ENCODE peak calls at places on chromosomes 5 and 9, in seven cellular contexts. E is right lobe of liver, Y is PC-3, F is upper lobe of left lung, K is tibial artery, P is stomach, C is A673. A is an unnamed sample.
A peak's percentile ranks its signal among the peaks of the same experiment; 100 is the strongest.

GRCh38 chr5:178216779-178217178 is 12.4 kb downstream of the HNRNPAB start:
- DNase-seq in K (no peak), C (no peak), Y (no peak), E (no peak), F (no peak), P (no peak), A (no peak)

GRCh38 chr5:61431923-61432620 is 100.0 kb downstream of the ZSWIM6 start:
- DNase-seq in F (no peak), K (no peak), E (no peak), C (no peak), Y (no peak), P (no peak), A (no peak)

GRCh38 chr5:150904479-150905311 is at the start of gene ZNF300:
- DNase-seq in F (peak; percentile 86), E (peak; percentile 75), C (peak; percentile 94), Y (no peak), P (peak; percentile 79), K (peak; percentile 91), A (peak; percentile 82)

GRCh38 chr5:86861514-86861913 is 243.8 kb downstream of the COX7C start:
- DNase-seq in E (no peak), P (no peak), Y (peak; percentile 19), K (no peak), C (peak; percentile 3), F (no peak), A (no peak)

GRCh38 chr5:76468625-76469410 is 65.7 kb downstream of the IQGAP2 start:
- DNase-seq in Y (no peak), C (no peak), F (no peak), K (no peak), P (no peak), E (no peak), A (no peak)

GRCh38 chr9:121842612-121842978 is 191.2 kb downstream of the DAB2IP start:
- DNase-seq in P (no peak), E (no peak), C (no peak), F (no peak), Y (peak; percentile 60), K (no peak), A (no peak)

GRCh38 chr5:172439785-172440480 is 14.4 kb downstream of the SH3PXD2B start:
- DNase-seq in F (peak; percentile 65), C (no peak), K (peak; percentile 75), E (no peak), P (no peak), Y (no peak), A (peak; percentile 70)

GRCh38 chr9:99004717-99005460 is 61.2 kb downstream of the COL15A1 start:
- DNase-seq in F (peak; percentile 43), K (no peak), E (no peak), C (no peak), P (no peak), Y (no peak), A (no peak)

GRCh38 chr9:124436320-124436719 is 13.9 kb upstream of the ADGRD2 start:
- DNase-seq in C (no peak), E (no peak), P (no peak), F (no peak), K (no peak), Y (no peak), A (no peak)

GRCh38 chr9:15552641-15553527 is at the start of gene CCDC171:
- DNase-seq in C (peak; percentile 91), Y (peak; percentile 91), K (peak; percentile 97), F (peak; percentile 97), P (peak; percentile 92), E (peak; percentile 94), A (peak; percentile 95)

GRCh38 chr9:79984429-79985067 is 412.8 kb downstream of the TLE4 start:
- DNase-seq in K (no peak), E (no peak), C (peak; percentile 29), P (peak; percentile 34), F (no peak), Y (no peak), A (no peak)

GRCh38 chr9:124208571-124208970 is 49.2 kb upstream of the NEK6 start:
- DNase-seq in E (no peak), C (no peak), P (no peak), F (no peak), K (no peak), Y (no peak), A (no peak)

GRCh38 chr5:110463116-110463515 is 263.4 kb downstream of the TMEM232 start:
- DNase-seq in F (no peak), K (no peak), C (no peak), Y (no peak), P (no peak), E (no peak), A (no peak)

GRCh38 chr5:107088907-107089306 is 581.8 kb downstream of the EFNA5 start:
- DNase-seq in C (no peak), K (no peak), E (no peak), Y (no peak), F (no peak), P (no peak), A (no peak)

GRCh38 chr9:110555551-110555950 is 24.0 kb downstream of the SVEP1 start:
- DNase-seq in C (no peak), E (no peak), Y (no peak), K (no peak), F (no peak), P (no peak), A (no peak)
- H3K27ac ChIP-seq in C (no peak overlapping the region), E (no peak overlapping the region), Y (no peak overlapping the region), K (peak overlapping the region; percentile 34), F (no peak overlapping the region), P (no peak overlapping the region), A (no peak overlapping the region)

DNA sequence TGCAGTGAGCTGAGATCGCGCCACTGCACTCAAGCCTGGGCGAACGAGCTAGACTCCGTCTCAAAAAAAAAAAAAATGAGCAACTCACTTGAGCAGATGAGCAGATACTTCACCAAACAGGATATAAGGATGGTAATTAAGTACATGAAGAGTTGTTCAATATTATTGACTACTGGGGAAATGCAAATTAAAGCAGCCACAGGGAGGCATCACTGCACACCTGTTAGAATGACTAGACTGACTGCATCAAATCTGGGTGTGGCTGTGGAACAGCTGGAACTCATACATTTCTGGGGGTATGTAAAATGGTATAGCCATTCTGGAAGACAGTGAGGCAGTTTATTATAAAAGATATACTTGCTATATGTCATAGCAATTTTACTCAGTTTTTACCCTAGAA is 93.0 kb downstream of the WNK2 start:
- DNase-seq in C (no peak), E (no peak), Y (peak; percentile 7), P (peak; percentile 17), F (no peak), K (no peak), A (no peak)
- H3K4me1 ChIP-seq in C (no peaks in the 10 kb centered on the region), E (no peaks in the 10 kb centered on the region), Y (peaks cover 5% of the 10 kb centered on the region), P (no peaks in the 10 kb centered on the region), F (no peaks in the 10 kb centered on the region), K (no peaks in the 10 kb centered on the region), A (no peaks in the 10 kb centered on the region)

GRCh38 chr9:5122542-5122941 is 62.9 kb downstream of the INSL6 start:
- DNase-seq in E (no peak), C (no peak), K (no peak), Y (peak; percentile 15), F (no peak), P (no peak), A (no peak)
- H3K36me3 ChIP-seq in E (no peaks in the 10 kb centered on the region), C (no peaks in the 10 kb centered on the region), K (peaks cover 50% of the 10 kb centered on the region), Y (peaks cover 11% of the 10 kb centered on the region), F (peaks cover 8% of the 10 kb centered on the region), P (peaks cover 38% of the 10 kb centered on the region), A (peaks cover 41% of the 10 kb centered on the region)

GRCh38 chr9:33165263-33166151 is 1.6 kb downstream of the B4GALT1 start:
- DNase-seq in E (peak; percentile 72), P (peak; percentile 61), F (no peak), K (peak; percentile 78), C (no peak), Y (peak; percentile 46), A (no peak)

GRCh38 chr9:33163433-33164137 is 3.6 kb downstream of the B4GALT1 start:
- DNase-seq in P (no peak), Y (no peak), E (no peak), C (no peak), K (no peak), F (no peak), A (no peak)

GRCh38 chr9:33162721-33163311 is 4.3 kb downstream of the B4GALT1 start:
- DNase-seq in E (no peak), Y (peak; percentile 46), F (no peak), P (peak; percentile 72), C (peak; percentile 39), K (peak; percentile 87), A (peak; percentile 60)

GRCh38 chr9:33166263-33167083 is 663 bp downstream of the B4GALT1 start:
- DNase-seq in E (no peak), F (no peak), K (peak; percentile 84), Y (no peak), P (peak; percentile 65), C (peak; percentile 51), A (peak; percentile 77)

DNA sequence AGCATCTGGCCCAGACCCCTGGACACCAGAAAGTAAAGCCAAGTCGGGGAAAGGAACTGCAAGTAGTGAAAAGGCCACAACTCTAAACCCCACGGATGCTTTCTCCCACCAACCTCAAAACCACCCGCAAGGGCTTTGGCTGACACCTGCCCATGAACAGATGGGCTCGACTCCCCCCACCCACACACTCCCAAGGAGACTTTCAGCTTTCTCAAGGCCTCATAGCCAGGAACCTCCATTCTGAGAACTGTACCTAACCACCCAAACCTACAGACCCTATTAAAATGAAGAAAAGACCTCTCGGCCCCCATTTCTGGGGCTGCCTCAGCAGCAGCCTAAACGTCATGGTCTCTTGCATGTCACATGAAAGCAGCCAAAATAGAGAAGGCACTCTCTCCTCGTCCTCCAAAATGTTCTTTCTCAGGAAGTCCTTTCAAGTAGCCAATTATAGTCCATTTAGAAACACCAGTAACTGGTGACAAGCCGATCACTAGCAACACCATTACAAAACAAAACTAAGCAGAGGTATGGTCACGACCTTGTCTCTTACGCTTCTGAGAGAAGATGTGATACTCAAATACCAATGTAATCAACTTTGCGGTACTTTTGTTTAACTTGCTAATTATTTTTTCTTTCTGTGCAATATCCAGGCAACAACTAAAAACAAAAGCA is 2.9 kb downstream of the B4GALT1 start:
- DNase-seq in K (no peak), F (no peak), C (no peak), E (no peak), Y (no peak), P (no peak), A (no peak)
- H3K27ac ChIP-seq in K (peak overlapping the region; percentile 98), F (peak overlapping the region; percentile 99), C (peak overlapping the region; percentile 9), E (peak overlapping the region; percentile 99), Y (peak overlapping the region; percentile 100), P (peak overlapping the region; percentile 59), A (peak overlapping the region; percentile 97)

GRCh38 chr9:94862242-94862610 is 135.7 kb downstream of the AOPEP start:
- DNase-seq in E (no peak), K (no peak), F (no peak), P (no peak), Y (no peak), C (no peak), A (no peak)
- H3K4me1 ChIP-seq in E (peaks cover 33% of the 10 kb centered on the region), K (peaks cover 50% of the 10 kb centered on the region), F (peaks cover 38% of the 10 kb centered on the region), P (peaks cover 13% of the 10 kb centered on the region), Y (peaks cover 33% of the 10 kb centered on the region), C (peaks cover 35% of the 10 kb centered on the region), A (peaks cover 53% of the 10 kb centered on the region)

GRCh38 chr9:137801023-137801319 is 76.6 kb upstream of the CACNA1B start:
- DNase-seq in Y (no peak), E (no peak), P (no peak), K (no peak), C (no peak), F (peak; percentile 46), A (no peak)

GRCh38 chr9:137800196-137801022 is 77.2 kb upstream of the CACNA1B start:
- DNase-seq in Y (no peak), C (no peak), F (peak; percentile 64), P (no peak), E (no peak), K (no peak), A (no peak)

GRCh38 chr9:137798901-137799629 is 78.5 kb upstream of the CACNA1B start:
- DNase-seq in Y (no peak), P (no peak), F (peak; percentile 63), K (no peak), E (no peak), C (no peak), A (no peak)

GRCh38 chr9:137798142-137798541 is 79.4 kb upstream of the CACNA1B start:
- DNase-seq in Y (no peak), F (no peak), C (no peak), K (no peak), P (no peak), E (no peak), A (no peak)

GRCh38 chr9:137799630-137799983 is 78.0 kb upstream of the CACNA1B start:
- DNase-seq in Y (no peak), F (peak; percentile 42), P (no peak), K (no peak), E (no peak), C (no peak), A (no peak)
- H3K36me3 ChIP-seq in Y (no peaks in the 10 kb centered on the region), F (peaks cover 48% of the 10 kb centered on the region), P (peaks cover 91% of the 10 kb centered on the region), K (peaks cover 42% of the 10 kb centered on the region), E (peaks cover 29% of the 10 kb centered on the region), C (peaks cover 19% of the 10 kb centered on the region), A (peaks cover 91% of the 10 kb centered on the region)

A was measured in lower lobe of right lung.